ENCODE peak calls at places on chromosomes 2 and 18, in seven cellular contexts. K is fibroblast of lung; W is stimulated activated CD4-positive, alpha-beta T cell treated with anti-CD3 and anti-CD28 coated beads, Interleukin-4, amount 100 ng/mL, for 24 hours; V is stimulated activated CD8-positive, alpha-beta memory T cell treated with anti-CD3 and anti-CD28 coated beads, Interleukin-4, amount 100 ng/mL, for 24 hours; A is LoVo; R is stimulated activated naive CD4-positive, alpha-beta T cell; O is RPMI7951. M is an unnamed sample.

GRCh38 chr2:199861116-199861774 is 10.3 kb upstream of the FTCDNL1 start:
- DNase-seq in O (peak), K (peak), W (no peak), A (peak), R (no peak), V (no peak), M (no peak)

GRCh38 chr18:79495591-79496071 is 99.9 kb downstream of the NFATC1 start:
- DNase-seq in R (no peak), K (no peak), A (no peak), V (no peak), O (no peak), W (no peak), M (no peak)

GRCh38 chr2:237414056-237414661 is at the start of gene COL6A3:
- DNase-seq in V (no peak), A (no peak), R (no peak), O (no peak), K (peak), W (no peak), M (no peak)

GRCh38 chr2:60806988-60807681 is 51.1 kb downstream of the PAPOLG start:
- DNase-seq in W (peak), V (peak), A (no peak), O (peak), K (peak), R (peak), M (peak)

GRCh38 chr2:203623616-203624015 is 82.8 kb upstream of the CD28 start:
- DNase-seq in O (peak), V (no peak), W (no peak), A (no peak), K (no peak), R (no peak), M (no peak)

GRCh38 chr2:135557533-135557932 is 26.2 kb downstream of the R3HDM1 start:
- DNase-seq in W (no peak), A (no peak), V (no peak), K (peak), O (no peak), R (no peak), M (no peak)

GRCh38 chr18:8471373-8471772 is 137.9 kb upstream of the RAB12 start:
- DNase-seq in A (no peak), K (no peak), W (no peak), V (no peak), O (peak), R (no peak), M (no peak)

GRCh38 chr18:1308686-1309085 is 404.0 kb downstream of the ADCYAP1 start:
- DNase-seq in W (no peak), R (no peak), A (no peak), K (no peak), V (no peak), O (no peak), M (no peak)

GRCh38 chr2:232296766-232297525 is 81.6 kb upstream of the ALPP start:
- DNase-seq in K (no peak), V (no peak), W (no peak), R (no peak), A (no peak), O (peak), M (no peak)

GRCh38 chr18:1213126-1213525 is 308.5 kb downstream of the ADCYAP1 start:
- DNase-seq in R (no peak), A (no peak), K (no peak), O (no peak), V (no peak), W (no peak), M (no peak)

GRCh38 chr2:208556954-208557601 is 150.5 kb downstream of the PTH2R start:
- DNase-seq in O (no peak), V (no peak), A (no peak), W (no peak), K (no peak), R (no peak), M (no peak)

GRCh38 chr2:236092714-236093113 is 75.5 kb downstream of the GBX2 start:
- DNase-seq in O (no peak), A (no peak), R (no peak), K (no peak), W (no peak), V (no peak), M (no peak)

GRCh38 chr18:73715228-73715670 is 432.4 kb downstream of the FBXO15 start:
- DNase-seq in W (no peak), V (no peak), O (peak), K (peak), R (no peak), A (no peak), M (no peak)

GRCh38 chr2:20231632-20232031 is 6.7 kb upstream of the SDC1 start:
- DNase-seq in A (peak), R (no peak), K (no peak), W (no peak), V (no peak), O (peak), M (no peak)

GRCh38 chr18:55102508-55102907 is 143.2 kb upstream of the CCDC68 start:
- DNase-seq in R (no peak), K (no peak), V (no peak), W (no peak), A (no peak), O (no peak), M (no peak)

M was measured in stimulated activated naive CD8-positive, alpha-beta T cell treated with anti-CD3 and anti-CD28 coated beads, Interleukin-15, Interleukin-2, amounts not matched to agents 100 U/mL and 50 U/mL, for 24 hours.